ENCODE peak calls at places on chromosome 20, in five cellular contexts. L, O, T, S and M are unnamed samples.

GRCh38 chr20:8780926-8781325 is 288.0 kb upstream of the PLCB4 start:
- DNase-seq in L (no peak), O (no peak), T (no peak), S (peak; percentile 16), M (no peak)

GRCh38 chr20:17536944-17537444 is 5.8 kb upstream of the BFSP1 start:
- DNase-seq in L (peak; percentile 57), O (no peak), T (peak; percentile 90), S (peak; percentile 72), M (peak; percentile 44)

GRCh38 chr20:60068509-60068908 is 110.3 kb downstream of the CDH26 start:
- DNase-seq in L (no peak), O (no peak), T (no peak), S (no peak), M (no peak)

GRCh38 chr20:38950254-38950653 is 11.9 kb upstream of the DHX35 start:
- DNase-seq in L (no peak), O (no peak), T (no peak), S (no peak), M (no peak)

GRCh38 chr20:58511364-58511763 is 3.8 kb downstream of the APCDD1L start:
- DNase-seq in L (peak; percentile 64), O (no peak), T (no peak), S (no peak), M (no peak)

GRCh38 chr20:56839222-56839621 is 210.1 kb downstream of the TFAP2C start:
- DNase-seq in L (no peak), O (no peak), T (no peak), S (no peak), M (no peak)

GRCh38 chr20:24993337-24994185 is 1.0 kb upstream of the APMAP start:
- DNase-seq in L (no peak), O (no peak), T (no peak), S (no peak), M (no peak)

GRCh38 chr20:60000271-60001026 is 42.2 kb downstream of the CDH26 start:
- DNase-seq in L (no peak), O (no peak), T (no peak), S (no peak), M (no peak)

GRCh38 chr20:11195169-11195568 is 521.4 kb upstream of the JAG1 start:
- DNase-seq in L (no peak), O (no peak), T (no peak), S (no peak), M (no peak)

GRCh38 chr20:39083781-39084180 is 121.6 kb downstream of the DHX35 start:
- DNase-seq in L (no peak), O (no peak), T (no peak), S (no peak), M (no peak)

GRCh38 chr20:32934580-32934979 is 69.7 kb downstream of the SUN5 start:
- DNase-seq in L (no peak), O (no peak), T (no peak), S (no peak), M (no peak)

GRCh38 chr20:24653306-24653705 is 183.9 kb downstream of the SYNDIG1 start:
- DNase-seq in L (no peak), O (no peak), T (no peak), S (no peak), M (no peak)

DNA sequence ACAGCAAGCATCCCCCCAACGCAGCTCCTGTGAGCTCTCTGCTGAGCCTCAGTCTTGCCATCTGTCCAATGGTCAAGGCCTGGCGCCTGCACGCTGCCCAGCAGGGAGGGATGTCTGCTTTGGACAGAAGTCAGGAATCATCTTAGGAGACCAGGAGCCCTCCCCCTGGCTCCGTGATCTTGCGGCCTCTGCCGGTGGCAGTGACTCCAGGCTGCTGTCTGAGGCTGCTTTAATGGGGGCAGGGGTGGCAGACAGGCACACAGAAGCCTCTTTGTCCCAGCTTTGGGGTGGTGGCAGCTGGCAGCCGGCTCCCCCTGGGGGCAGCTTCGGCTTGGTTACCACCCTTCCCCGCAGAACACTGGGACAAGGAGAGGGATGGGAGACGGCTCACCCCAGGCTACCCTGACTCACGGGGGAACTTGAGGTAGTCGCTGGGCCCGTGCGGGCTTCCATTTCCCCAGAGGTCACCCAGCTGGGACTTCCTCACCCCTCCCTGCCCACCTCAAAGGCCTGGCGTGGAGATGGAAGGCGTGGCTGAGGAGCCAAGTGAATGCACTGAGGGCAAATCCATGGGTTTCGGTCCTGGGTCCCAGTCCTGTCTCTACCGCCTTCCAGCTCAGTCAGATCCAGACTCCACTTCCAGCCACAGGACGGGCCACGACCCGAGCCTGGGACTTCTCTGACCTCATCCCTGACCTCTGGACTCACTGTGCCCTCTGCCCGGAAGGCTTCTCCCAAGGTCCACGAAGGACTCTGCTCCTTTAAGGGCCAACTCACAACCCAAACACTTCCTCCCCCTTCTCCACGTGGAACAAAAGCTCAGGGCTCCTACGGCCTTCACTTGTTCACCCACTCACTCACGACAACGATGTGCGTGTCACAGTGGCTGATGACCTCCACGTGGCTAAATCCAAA is 14.8 kb downstream of the PEDS1 start:
- DNase-seq in L (no peak), O (no peak), T (no peak), S (peak; percentile 22), M (no peak)
- TF ChIP-seq CTCF in L (no peak), O (no peak), T (peak; percentile 48), S (peak; percentile 64), M (no peak)

DNA sequence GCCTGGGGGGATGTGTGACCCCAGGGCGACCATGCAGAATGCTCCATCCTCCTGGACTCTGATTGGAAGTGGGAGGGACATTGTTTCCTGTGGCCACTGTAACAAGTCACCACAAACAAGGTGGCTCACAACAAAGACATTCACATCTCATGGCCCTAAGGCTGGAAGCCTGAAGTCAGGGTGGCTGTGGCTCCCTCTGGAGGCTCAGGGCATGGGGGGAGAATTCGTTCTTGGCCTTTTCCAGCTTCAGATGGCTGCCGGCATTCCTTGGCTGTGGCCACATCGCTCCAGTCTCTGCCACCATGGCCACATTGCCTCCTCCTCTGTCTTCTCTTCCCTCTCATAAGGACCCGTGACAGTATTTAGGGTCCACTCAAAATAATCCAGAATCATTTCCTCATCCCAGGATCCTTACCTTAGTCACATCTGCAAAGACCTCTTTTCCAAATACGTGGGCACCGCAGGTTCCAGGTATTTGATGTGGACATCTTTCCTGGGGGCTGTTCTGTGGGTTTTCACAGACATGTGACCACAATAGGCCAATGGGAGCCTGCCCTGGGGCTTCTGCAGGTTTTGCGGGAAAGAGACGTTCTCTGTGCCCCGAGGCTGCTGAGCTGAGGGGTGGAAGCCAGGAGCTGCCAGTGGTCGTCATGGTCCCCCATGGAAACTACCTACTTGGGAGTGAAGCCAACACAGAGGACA is 249.3 kb downstream of the PREX1 start:
- DNase-seq in L (no peak), O (no peak), T (no peak), S (no peak), M (no peak)
- TF ChIP-seq CTCF in L (no peak), O (no peak), T (no peak), S (no peak), M (no peak)

GRCh38 chr20:61974357-61974665 is 91.4 kb downstream of the TAF4 start:
- DNase-seq in L (no peak), O (no peak), T (no peak), S (no peak), M (no peak)

GRCh38 chr20:61975411-61975810 is 90.3 kb downstream of the TAF4 start:
- DNase-seq in L (no peak), O (no peak), T (no peak), S (no peak), M (no peak)

GRCh38 chr20:61977387-61977786 is 88.3 kb downstream of the TAF4 start:
- DNase-seq in L (no peak), O (no peak), T (no peak), S (no peak), M (no peak)

GRCh38 chr20:61976650-61977332 is 88.9 kb downstream of the TAF4 start:
- DNase-seq in L (no peak), O (no peak), T (no peak), S (peak; percentile 11), M (no peak)

DNA sequence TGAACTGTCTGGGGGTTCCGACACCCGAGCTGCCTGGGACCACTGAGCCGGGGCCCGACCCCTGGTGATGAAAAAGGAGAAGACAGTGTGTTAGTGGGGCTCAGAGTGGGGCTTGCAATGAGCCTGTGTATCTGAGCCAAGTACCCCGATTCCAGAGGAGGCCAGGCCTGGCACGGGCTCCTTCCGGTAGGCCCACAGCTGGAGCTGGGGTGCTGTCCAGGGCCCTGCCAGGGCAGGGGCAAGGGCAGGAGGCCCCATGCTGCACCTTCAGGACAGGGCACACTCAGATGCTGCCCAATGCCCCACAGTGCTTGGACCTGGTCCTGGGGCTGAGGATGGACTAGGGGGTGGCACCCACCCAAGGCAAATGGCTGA is 89.4 kb downstream of the TAF4 start:
- DNase-seq in L (no peak), O (no peak), T (no peak), S (no peak), M (no peak)
- TF ChIP-seq CTCF in L (no peak), O (no peak), T (no peak), S (no peak), M (no peak)

GRCh38 chr20:43389839-43390626 is 67.7 kb upstream of the SRSF6 start:
- DNase-seq in L (no peak), O (no peak), T (no peak), S (no peak), M (no peak)
- TF ChIP-seq CTCF in L (peak; percentile 50), O (no peak), T (no peak), S (peak; percentile 61), M (no peak)

DNA sequence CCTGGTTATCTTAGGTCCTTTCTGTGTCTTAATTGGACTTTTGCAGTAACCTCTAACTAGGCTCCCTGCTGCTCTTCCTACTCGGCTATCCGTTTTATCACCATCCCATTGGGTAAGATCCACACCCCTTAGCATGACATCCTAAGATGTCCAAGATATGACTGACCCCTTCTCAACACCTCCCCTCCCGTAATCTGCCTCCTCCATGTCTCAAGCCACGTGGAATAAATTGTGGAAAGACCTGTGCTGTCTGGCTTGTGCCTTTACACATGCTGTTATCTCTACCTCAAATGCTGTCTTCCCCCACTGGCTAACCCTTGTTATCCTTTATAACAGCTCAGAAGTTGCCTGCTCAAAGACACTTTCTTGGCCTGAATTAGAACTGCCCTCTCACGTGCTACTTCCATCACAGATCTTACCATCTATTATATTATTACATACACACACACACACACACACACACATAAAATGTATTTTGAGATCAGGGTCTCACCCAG is 26.5 kb downstream of the EIF2S2 start:
- DNase-seq in L (no peak), O (no peak), T (no peak), S (no peak), M (no peak)
- TF ChIP-seq CTCF in L (no peak), O (no peak), T (no peak), S (no peak), M (no peak)

GRCh38 chr20:50777373-50777772 is 17.5 kb upstream of the BCAS4 start:
- DNase-seq in L (no peak), O (no peak), T (no peak), S (no peak), M (no peak)

GRCh38 chr20:50774515-50774914 is 20.3 kb upstream of the BCAS4 start:
- DNase-seq in L (no peak), O (no peak), T (no peak), S (no peak), M (no peak)

GRCh38 chr20:50776122-50776795 is 18.6 kb upstream of the BCAS4 start:
- DNase-seq in L (no peak), O (no peak), T (no peak), S (no peak), M (no peak)

GRCh38 chr20:50772418-50773185 is 22.3 kb upstream of the BCAS4 start:
- DNase-seq in L (no peak), O (no peak), T (no peak), S (no peak), M (no peak)
- TF ChIP-seq CTCF in L (no peak), O (no peak), T (no peak), S (no peak), M (no peak)